ENCODE peak calls at places on chromosomes 13 and 19, in five cellular contexts. U is mucosa of descending colon, L is astrocyte of the spinal cord, Q is fibroblast of pulmonary artery, G is PC-3. B is an unnamed sample.

GRCh38 chr13:76350399-76350798 is 535.8 kb downstream of the KCTD12 start:
- DNase-seq in U (no peak), L (no peak), Q (peak; percentile 52), G (no peak), B (no peak)

GRCh38 chr13:107271226-107271625 is 703.3 kb upstream of the ARGLU1 start:
- DNase-seq in U (no peak), L (peak; percentile 68), Q (peak; percentile 72), G (peak; percentile 29), B (no peak)

GRCh38 chr19:21569497-21569870 is 64.1 kb downstream of the ZNF429 start:
- DNase-seq in U (peak; percentile 63), L (no peak), Q (no peak), G (no peak), B (no peak)

GRCh38 chr13:45224181-45224580 is 23.3 kb upstream of the KCTD4 start:
- DNase-seq in U (no peak), L (no peak), Q (no peak), G (no peak), B (no peak)

GRCh38 chr13:101346942-101347728 is 69.2 kb downstream of the NALCN start:
- DNase-seq in U (no peak), L (peak; percentile 13), Q (peak; percentile 11), G (no peak), B (no peak)

GRCh38 chr13:20616059-20616797 is 49.3 kb downstream of the IFT88 start:
- DNase-seq in U (no peak), L (peak; percentile 85), Q (peak; percentile 81), G (peak; percentile 90), B (no peak)

GRCh38 chr13:64054306-64054705 is 2638.7 kb upstream of the PCDH20 start:
- DNase-seq in U (no peak), L (no peak), Q (peak; percentile 1), G (no peak), B (no peak)

GRCh38 chr19:33219261-33219812 is 6.3 kb downstream of the SLC7A10 start:
- DNase-seq in U (no peak), L (peak; percentile 76), Q (no peak), G (no peak), B (no peak)

GRCh38 chr19:50718255-50719118 is 1.1 kb downstream of the SHANK1 start:
- DNase-seq in U (no peak), L (no peak), Q (no peak), G (no peak), B (no peak)

DNA sequence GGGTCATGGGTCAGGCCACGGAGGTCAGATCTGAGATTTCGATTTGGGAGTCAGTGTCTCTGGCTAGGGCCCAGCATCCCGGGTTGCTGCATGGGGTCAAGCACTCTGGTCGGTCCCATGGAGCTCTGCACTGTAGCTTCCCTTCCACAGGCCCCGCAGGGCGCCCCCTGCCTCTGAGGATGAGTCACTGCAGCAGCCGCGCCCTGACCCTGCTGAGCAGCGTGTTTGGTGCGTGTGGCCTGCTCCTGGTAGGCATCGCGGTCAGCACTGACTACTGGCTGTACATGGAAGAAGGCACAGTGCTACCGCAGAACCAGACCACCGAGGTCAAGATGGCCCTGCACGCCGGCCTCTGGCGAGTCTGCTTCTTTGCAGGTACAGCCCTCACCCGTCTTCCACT is 3.6 kb downstream of the CACNG7 start:
- DNase-seq in U (no peak), L (no peak), Q (no peak), G (no peak), B (no peak)
- TF ChIP-seq CTCF in U (no peak), L (peak; percentile 33), Q (peak; percentile 30), G (peak; percentile 52), B (peak; percentile 44)

DNA sequence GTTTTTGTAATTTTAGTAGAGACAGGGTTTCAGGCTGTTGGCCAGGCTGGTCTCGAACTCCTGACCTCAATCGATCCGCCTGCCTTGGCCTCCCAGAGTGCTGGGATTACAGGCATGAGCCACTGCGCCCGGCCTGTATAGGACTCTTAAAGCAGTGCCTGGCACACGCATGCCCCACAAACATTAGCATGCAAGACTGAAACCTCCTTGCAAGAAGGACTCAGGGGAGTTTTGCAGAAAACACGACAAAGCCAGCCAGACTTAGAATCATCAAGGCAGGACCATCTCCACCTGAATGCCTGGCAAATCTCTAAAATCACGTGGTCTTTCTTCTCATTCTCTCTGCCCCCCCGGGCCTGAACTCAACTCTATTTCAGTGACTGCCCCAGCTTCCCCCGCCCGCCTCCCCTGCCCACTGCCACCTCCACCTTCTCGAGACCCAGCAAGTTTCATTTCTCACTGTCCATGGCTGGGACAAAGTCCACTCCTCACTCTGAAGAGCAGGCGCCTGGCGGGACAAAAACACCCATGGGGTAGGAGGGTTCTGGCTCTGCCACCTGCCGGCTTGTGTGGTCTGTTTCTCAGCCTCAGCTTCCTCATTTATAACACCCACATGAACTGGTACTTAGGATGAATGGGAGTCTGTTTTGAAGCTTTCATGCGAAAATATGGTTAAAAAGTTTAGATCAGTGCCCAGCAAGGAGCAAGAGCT is 2.4 kb downstream of the TICAM1 start:
- DNase-seq in U (peak; percentile 62), L (no peak), Q (no peak), G (no peak), B (no peak)
- TF ChIP-seq CTCF in U (no peak), L (no peak), Q (no peak), G (no peak), B (no peak)

GRCh38 chr13:30564489-30564888 is 53.2 kb upstream of the USPL1 start:
- DNase-seq in U (no peak), L (no peak), Q (no peak), G (no peak), B (no peak)
- TF ChIP-seq CTCF in U (no peak), L (no peak), Q (no peak), G (no peak), B (no peak)

GRCh38 chr19:8571006-8571411 is 6.2 kb downstream of the MYO1F start:
- DNase-seq in U (peak; percentile 47), L (peak; percentile 48), Q (peak; percentile 59), G (peak; percentile 87), B (no peak)

GRCh38 chr19:8567522-8568172 is 9.6 kb downstream of the MYO1F start:
- DNase-seq in U (peak; percentile 19), L (no peak), Q (no peak), G (no peak), B (no peak)

GRCh38 chr19:8566855-8567254 is 10.4 kb downstream of the MYO1F start:
- DNase-seq in U (no peak), L (no peak), Q (no peak), G (peak; percentile 11), B (no peak)

GRCh38 chr19:8573316-8573715 is 3.9 kb downstream of the MYO1F start:
- DNase-seq in U (no peak), L (no peak), Q (no peak), G (no peak), B (no peak)

DNA sequence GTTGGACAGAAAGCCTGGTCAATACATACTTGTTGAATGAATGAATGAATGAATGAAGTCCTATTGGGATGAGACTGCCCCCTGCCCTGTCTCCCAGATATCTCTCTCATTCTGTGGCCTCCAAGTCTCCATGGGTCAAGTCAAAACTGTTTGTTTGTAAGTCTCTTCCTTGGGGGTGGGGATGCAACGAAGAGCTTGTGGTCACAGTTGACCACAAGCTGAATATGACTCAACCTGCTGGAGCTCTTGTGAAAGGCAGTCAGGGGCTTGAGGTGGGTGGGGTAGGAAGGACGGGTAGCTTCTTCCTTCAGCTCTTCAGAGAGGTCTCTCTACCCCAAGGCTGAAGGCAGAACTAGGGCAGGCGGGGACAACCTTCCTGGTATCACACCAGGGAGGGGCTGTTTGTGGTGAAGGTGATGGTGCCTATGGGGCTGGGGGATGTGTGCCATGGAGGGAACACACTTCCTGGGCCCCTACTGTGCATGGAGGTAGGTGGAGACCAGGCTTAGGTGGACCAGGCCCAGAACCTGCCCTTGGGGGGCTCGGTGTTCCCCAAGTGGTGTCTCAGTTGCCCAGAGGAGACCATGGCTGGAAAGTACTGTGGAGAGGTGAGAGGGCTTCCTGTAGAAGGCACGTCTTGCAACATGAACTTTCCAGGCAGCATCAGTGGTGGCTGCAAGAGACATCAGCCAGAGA is 8.0 kb downstream of the MYO1F start:
- DNase-seq in U (peak; percentile 60), L (peak; percentile 96), Q (peak; percentile 88), G (peak; percentile 96), B (no peak)
- TF ChIP-seq CTCF in U (no peak), L (no peak), Q (no peak), G (peak; percentile 26), B (no peak)

GRCh38 chr13:27283906-27284523 is 13.4 kb downstream of the RASL11A start:
- DNase-seq in U (peak; percentile 24), L (no peak), Q (peak; percentile 49), G (peak; percentile 59), B (no peak)
- TF ChIP-seq CTCF in U (no peak), L (peak; percentile 54), Q (peak; percentile 44), G (peak; percentile 66), B (peak; percentile 70)

DNA sequence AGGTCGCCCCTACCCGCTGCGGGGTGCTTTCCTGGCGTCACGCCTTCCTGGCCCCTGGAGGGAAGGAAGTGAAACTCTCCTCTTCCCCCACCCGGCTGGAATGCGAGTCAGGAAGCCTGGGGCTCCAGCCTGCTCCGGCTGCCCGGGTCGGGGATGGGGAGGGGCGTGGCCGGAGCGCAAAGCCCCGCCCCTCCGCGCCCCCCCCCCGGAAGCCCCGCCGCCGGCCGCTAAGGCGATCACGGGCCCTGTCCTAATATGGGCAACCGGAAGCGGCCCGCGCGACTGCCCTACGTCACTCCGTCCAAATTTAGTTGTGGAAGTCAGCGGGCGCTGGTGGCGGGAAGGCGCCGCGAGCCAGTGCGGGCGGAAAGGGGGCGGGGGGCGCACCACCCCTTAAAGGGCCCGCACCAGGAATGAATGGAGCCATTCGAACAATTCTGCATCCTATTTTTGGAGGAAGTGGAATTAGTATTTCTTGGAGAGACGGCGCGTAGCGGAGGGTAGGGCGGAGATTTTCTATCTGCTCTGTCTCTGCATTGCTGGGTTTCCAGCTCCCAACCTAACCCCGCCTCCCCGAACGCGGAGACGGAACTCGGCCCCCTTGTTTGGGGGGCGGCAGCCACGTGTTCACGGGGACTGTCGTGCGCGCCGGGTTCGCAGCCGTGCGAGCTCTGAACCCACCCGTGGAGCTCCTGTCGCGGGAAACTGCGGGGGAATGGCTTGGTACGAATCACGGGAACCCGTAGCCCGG is 1.6 kb downstream of the IER2 start:
- DNase-seq in U (peak; percentile 98), L (peak; percentile 99), Q (peak; percentile 98), G (peak; percentile 99), B (no peak)
- TF ChIP-seq CTCF in U (no peak), L (peak; percentile 12), Q (peak; percentile 12), G (peak; percentile 7), B (peak; percentile 54)

DNA sequence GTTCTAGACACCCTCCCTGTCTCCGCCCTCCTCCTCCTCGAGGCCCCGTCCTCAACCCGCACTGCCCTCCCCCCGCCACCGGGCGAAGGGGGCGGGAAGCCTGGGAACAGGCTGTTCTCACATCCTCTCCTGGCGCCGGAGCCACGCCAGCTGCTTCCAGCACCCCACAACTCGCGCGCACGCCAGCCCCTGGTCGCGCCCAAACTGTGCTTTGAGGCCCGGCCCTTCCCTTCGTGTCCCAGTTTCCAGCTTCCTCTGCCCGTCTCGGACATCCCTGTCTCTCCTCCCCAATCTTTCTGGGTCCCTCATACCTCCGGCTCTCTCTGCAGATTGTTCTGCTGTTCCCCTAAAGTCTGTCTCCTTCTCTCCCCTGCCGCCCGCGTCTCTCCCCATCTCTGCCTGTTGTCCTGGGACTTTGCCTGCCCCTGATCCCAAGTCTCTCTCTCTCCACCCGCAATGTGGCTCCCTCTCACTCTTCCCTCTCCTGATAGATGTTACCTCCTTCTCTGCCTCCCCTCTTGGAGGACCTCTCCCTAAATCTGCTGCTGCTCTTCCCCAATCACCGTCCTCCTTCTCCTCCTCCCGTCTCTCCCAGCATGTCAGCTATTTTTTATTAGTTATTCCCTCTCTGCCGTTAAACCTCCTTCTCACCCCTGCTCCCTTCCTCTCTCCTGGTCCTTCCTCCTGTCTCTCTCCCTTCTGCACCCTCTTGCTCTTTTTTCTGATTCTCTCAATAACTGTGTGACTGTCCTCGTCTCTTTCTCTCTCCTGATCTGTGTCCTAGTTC is 14.2 kb downstream of the DPF1 start:
- DNase-seq in U (peak; percentile 27), L (peak; percentile 35), Q (peak; percentile 24), G (no peak), B (no peak)
- TF ChIP-seq CTCF in U (no peak), L (no peak), Q (no peak), G (no peak), B (no peak)

GRCh38 chr19:58326914-58327726 is at the start of gene ZSCAN22:
- DNase-seq in U (peak; percentile 99), L (peak; percentile 97), Q (peak; percentile 97), G (peak; percentile 99), B (peak; percentile 99)
- TF ChIP-seq CTCF in U (no peak), L (no peak), Q (no peak), G (no peak), B (no peak)